ENCODE peak calls at places on chromosomes 13 and 19, in nine cellular contexts. O, B, M, X, V, P, I, C and R are unnamed samples.
A peak's percentile ranks its signal among the peaks of the same experiment; 100 is the strongest.

GRCh38 chr13:50128406-50129048 is 113.3 kb downstream of the KCNRG start:
- DNase-seq in O (peak; percentile 64), B (no peak), M (peak; percentile 31), X (peak; percentile 58), V (no peak), P (no peak), I (no peak), C (no peak), R (no peak)

GRCh38 chr13:51444922-51445321 is 7.9 kb downstream of the INTS6 start:
- DNase-seq in O (no peak), B (no peak), M (no peak), X (no peak), V (peak; percentile 67), P (no peak), I (peak; percentile 15), C (peak; percentile 45), R (no peak)

GRCh38 chr19:39126593-39127187 is 1.1 kb downstream of the PAK4 start:
- DNase-seq in O (no peak), B (peak; percentile 84), M (no peak), X (peak; percentile 63), V (peak; percentile 72), P (no peak), I (no peak), C (peak; percentile 54), R (no peak)

GRCh38 chr13:114283581-114283980 is 2.2 kb downstream of the UPF3A start:
- DNase-seq in O (no peak), B (no peak), M (no peak), X (no peak), V (no peak), P (no peak), I (no peak), C (no peak), R (no peak)

GRCh38 chr13:104683789-104684188 is 1617.6 kb upstream of the SLC10A2 start:
- DNase-seq in O (no peak), B (no peak), M (no peak), X (peak; percentile 14), V (no peak), P (no peak), I (no peak), C (peak; percentile 6), R (no peak)

GRCh38 chr19:39223703-39224279 is 19.7 kb upstream of the SYCN start:
- DNase-seq in O (peak; percentile 44), B (no peak), M (peak; percentile 37), X (peak; percentile 84), V (peak; percentile 58), P (peak; percentile 71), I (no peak), C (peak; percentile 25), R (no peak)

GRCh38 chr19:56692496-56692895 is 20.9 kb upstream of the ZNF835 start:
- DNase-seq in O (no peak), B (no peak), M (no peak), X (no peak), V (peak; percentile 2), P (no peak), I (no peak), C (no peak), R (no peak)

GRCh38 chr13:110561335-110562033 is at the start of gene RAB20:
- DNase-seq in O (peak; percentile 50), B (peak; percentile 95), M (peak; percentile 56), X (peak; percentile 85), V (peak; percentile 82), P (peak; percentile 78), I (peak; percentile 38), C (peak; percentile 72), R (no peak)

DNA sequence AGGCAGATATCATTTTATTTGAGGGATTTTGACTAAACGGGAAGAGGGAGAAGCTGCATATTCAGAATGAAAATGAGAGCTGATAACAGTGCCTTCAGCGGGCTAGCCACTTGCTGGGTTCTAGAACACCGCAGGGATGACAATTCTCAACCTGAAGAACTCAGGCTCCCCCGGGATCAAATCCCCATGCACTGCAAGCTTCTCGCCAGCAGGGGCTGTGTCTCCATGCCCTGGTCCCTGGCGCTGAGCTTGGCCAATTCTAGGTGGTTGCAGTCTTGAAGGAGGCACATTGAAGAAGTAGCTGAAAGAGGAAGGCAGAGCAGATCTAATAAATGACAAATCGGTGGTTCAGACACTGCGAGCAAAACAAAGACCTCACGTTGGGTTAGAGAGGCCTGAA is 128.7 kb downstream of the UQCRFS1 start:
- DNase-seq in O (peak; percentile 79), B (no peak), M (no peak), X (peak; percentile 46), V (peak; percentile 62), P (no peak), I (no peak), C (peak; percentile 1), R (no peak)
- H3K9ac ChIP-seq in O (no peak overlapping the region), B (no peak overlapping the region), M (no peak overlapping the region), X (no peak overlapping the region), V (no peak overlapping the region), P (no peak overlapping the region), I (no peak overlapping the region), C (no peak overlapping the region), R (no peak overlapping the region)

DNA sequence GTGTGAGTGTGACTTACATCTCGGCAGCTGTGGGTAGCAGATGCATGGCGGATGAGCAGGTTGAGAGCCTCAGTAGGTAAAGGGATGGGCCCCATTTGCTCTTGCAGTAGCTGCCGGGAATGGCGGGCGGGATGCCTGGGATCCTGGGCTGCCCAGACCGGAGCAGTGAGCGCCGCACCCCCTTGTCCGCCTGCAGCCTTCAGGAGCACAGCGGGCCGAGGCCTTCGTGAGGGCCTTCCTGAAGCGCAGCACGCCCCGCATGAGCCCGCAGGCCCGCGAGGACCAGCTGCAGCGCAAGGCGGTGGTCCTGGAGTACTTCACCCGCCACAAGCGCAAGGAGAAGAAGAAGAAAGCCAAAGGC is 4.1 kb downstream of the POP4 start:
- DNase-seq in O (no peak), B (no peak), M (no peak), X (no peak), V (no peak), P (no peak), I (no peak), C (no peak), R (no peak)
- H3K27ac ChIP-seq in O (no peak overlapping the region), B (no peak overlapping the region), M (no peak overlapping the region), X (no peak overlapping the region), V (no peak overlapping the region), P (no peak overlapping the region), I (no peak overlapping the region), C (no peak overlapping the region), R (no peak overlapping the region)

DNA sequence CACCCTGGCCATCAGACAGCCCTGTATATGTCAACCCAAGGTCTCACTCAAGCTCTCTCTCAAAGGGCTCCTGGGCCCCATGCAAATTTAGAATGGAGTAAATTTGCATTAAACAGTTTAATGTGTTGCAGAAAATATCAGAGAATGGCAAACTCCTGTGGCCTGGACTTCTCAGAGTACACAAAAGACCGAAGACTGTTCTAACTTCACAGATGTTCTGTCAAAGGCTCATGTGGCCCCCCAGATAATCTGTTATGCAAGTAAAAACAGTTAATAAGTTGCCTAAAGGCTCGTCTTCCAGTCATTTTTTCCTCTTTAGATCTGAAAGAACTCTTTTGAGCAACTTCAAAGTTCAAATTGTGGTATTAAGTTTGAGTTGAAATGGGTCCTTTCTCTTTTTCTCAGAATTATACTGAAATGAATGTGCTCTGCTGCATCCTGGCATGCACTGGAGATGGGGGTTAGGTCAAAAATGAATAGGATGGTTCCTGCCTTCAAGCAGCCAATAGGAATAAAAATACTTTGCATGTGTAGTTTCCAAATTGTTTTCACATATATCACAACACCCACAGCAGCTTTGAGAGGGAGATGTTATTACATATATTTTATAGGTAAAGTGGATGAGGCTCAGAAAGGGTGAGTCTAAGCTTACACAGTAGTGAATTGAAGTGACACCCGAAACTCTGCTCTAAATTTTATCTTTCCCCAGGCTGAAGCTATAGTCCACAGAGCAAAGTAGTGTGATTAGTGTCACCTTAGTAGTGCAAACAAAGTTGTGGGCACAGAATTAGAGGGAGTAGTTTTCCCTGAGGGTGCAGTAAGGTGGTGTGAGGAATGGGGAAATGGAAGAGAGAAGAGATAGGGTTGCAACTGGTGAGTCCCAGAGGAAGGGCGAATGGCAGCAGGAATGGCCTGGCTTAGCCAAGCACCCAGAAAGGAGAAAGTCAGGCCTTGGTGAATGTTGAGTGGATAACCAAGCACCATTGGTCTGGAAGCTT is 205.0 kb upstream of the RFC3 start:
- DNase-seq in O (no peak), B (no peak), M (no peak), X (no peak), V (no peak), P (no peak), I (no peak), C (no peak), R (no peak)
- H3K9ac ChIP-seq in O (no peak overlapping the region), B (no peak overlapping the region), M (no peak overlapping the region), X (no peak overlapping the region), V (no peak overlapping the region), P (no peak overlapping the region), I (no peak overlapping the region), C (no peak overlapping the region), R (no peak overlapping the region)

GRCh38 chr19:4902796-4903195 is at the start of gene ARRDC5:
- DNase-seq in O (no peak), B (no peak), M (no peak), X (no peak), V (no peak), P (no peak), I (no peak), C (no peak), R (no peak)
- H3K27ac ChIP-seq in O (no peak within 1 kb of the TSS), B (no peak within 1 kb of the TSS), M (no peak within 1 kb of the TSS), X (no peak within 1 kb of the TSS), V (no peak within 1 kb of the TSS), P (no peak within 1 kb of the TSS), I (no peak within 1 kb of the TSS), C (no peak within 1 kb of the TSS), R (no peak within 1 kb of the TSS)

GRCh38 chr19:17303167-17303939 is at the start of gene ABHD8:
- DNase-seq in O (peak; percentile 94), B (peak; percentile 96), M (peak; percentile 96), X (peak; percentile 99), V (peak; percentile 98), P (peak; percentile 45), I (peak; percentile 92), C (peak; percentile 97), R (peak; percentile 57)
- H3K9ac ChIP-seq in O (peak within 1 kb of the TSS; percentile 4), B (peak within 1 kb of the TSS; percentile 46), M (peak within 1 kb of the TSS; percentile 89), X (no peak within 1 kb of the TSS), V (peak within 1 kb of the TSS; percentile 66), P (no peak within 1 kb of the TSS), I (peak within 1 kb of the TSS; percentile 55), C (peak within 1 kb of the TSS; percentile 69), R (peak within 1 kb of the TSS; percentile 83)

GRCh38 chr19:43713208-43713607 is 2.7 kb upstream of the IRGC start:
- DNase-seq in O (no peak), B (no peak), M (no peak), X (no peak), V (no peak), P (no peak), I (no peak), C (no peak), R (no peak)
- H3K27ac ChIP-seq in O (no peak overlapping the region), B (no peak overlapping the region), M (no peak overlapping the region), X (no peak overlapping the region), V (no peak overlapping the region), P (no peak overlapping the region), I (no peak overlapping the region), C (no peak overlapping the region), R (no peak overlapping the region)

GRCh38 chr19:8335343-8336071 is 7.6 kb downstream of the KANK3 start:
- DNase-seq in O (peak; percentile 49), B (no peak), M (no peak), X (no peak), V (peak; percentile 12), P (no peak), I (no peak), C (no peak), R (no peak)
- H3K9ac ChIP-seq in O (no peak overlapping the region), B (no peak overlapping the region), M (peak overlapping the region; percentile 60), X (no peak overlapping the region), V (no peak overlapping the region), P (no peak overlapping the region), I (peak overlapping the region; percentile 90), C (no peak overlapping the region), R (no peak overlapping the region)